ENCODE peak calls at places on chromosome 18, in nine cellular contexts. H is left ventricle myocardium superior, B is activated T-cell treated with anti-CD3 and anti-CD28 coated beads for 1 hour, Y is choroid plexus epithelial cell, P is myocyte, C is naive B cell, A is fibroblast of pulmonary artery, S is GM12891, L is activated gamma-delta T cell treated with Interleukin-2 at 50 U/mL for 16 hours. X is an unnamed sample.
A peak's percentile ranks its signal among the peaks of the same experiment; 100 is the strongest.

GRCh38 chr18:62755454-62755853 is 40.1 kb downstream of the PHLPP1 start:
- DNase-seq in H (no peak), B (no peak), Y (no peak), P (no peak), C (no peak), A (no peak), S (no peak), L (no peak), X (no peak)

GRCh38 chr18:50099725-50100414 is 95.1 kb downstream of the MYO5B start:
- DNase-seq in H (no peak), B (no peak), Y (peak; percentile 25), P (peak; percentile 80), C (no peak), A (no peak), S (no peak), L (no peak), X (no peak)

GRCh38 chr18:6961331-6961730 is 156.3 kb downstream of the LAMA1 start:
- DNase-seq in H (no peak), B (no peak), Y (no peak), P (no peak), C (no peak), A (no peak), S (no peak), L (no peak), X (no peak)

GRCh38 chr18:58396144-58396543 is 232.7 kb downstream of the ALPK2 start:
- DNase-seq in H (no peak), B (no peak), Y (no peak), P (no peak), C (no peak), A (no peak), S (no peak), L (no peak), X (no peak)

GRCh38 chr18:8097942-8098341 is 511.3 kb upstream of the RAB12 start:
- DNase-seq in H (no peak), B (no peak), Y (no peak), P (no peak), C (no peak), A (no peak), S (no peak), L (no peak), X (peak; percentile 12)

GRCh38 chr18:36468161-36468560 is 170.6 kb downstream of the FHOD3 start:
- DNase-seq in H (peak; percentile 78), B (no peak), Y (no peak), P (peak; percentile 86), C (no peak), A (no peak), S (no peak), L (no peak), X (no peak)

GRCh38 chr18:49189772-49190171 is 239.0 kb upstream of the SMAD7 start:
- DNase-seq in H (no peak), B (no peak), Y (peak; percentile 53), P (no peak), C (no peak), A (peak; percentile 58), S (no peak), L (no peak), X (no peak)

GRCh38 chr18:28588884-28589549 is 412.1 kb upstream of the CDH2 start:
- DNase-seq in H (no peak), B (no peak), Y (peak; percentile 63), P (peak; percentile 18), C (no peak), A (peak; percentile 40), S (no peak), L (no peak), X (no peak)

GRCh38 chr18:56615738-56616520 is 22.5 kb downstream of the TXNL1 start:
- DNase-seq in H (no peak), B (no peak), Y (peak; percentile 3), P (no peak), C (no peak), A (no peak), S (no peak), L (no peak), X (no peak)

GRCh38 chr18:2304378-2305175 is 266.7 kb downstream of the METTL4 start:
- DNase-seq in H (no peak), B (no peak), Y (peak; percentile 53), P (peak; percentile 12), C (no peak), A (peak; percentile 72), S (no peak), L (no peak), X (no peak)

GRCh38 chr18:10856146-10856545 is 293.2 kb downstream of the PIEZO2 start:
- DNase-seq in H (no peak), B (no peak), Y (no peak), P (no peak), C (no peak), A (no peak), S (no peak), L (no peak), X (no peak)

GRCh38 chr18:9617006-9617542 is 2.7 kb upstream of the PPP4R1 start:
- DNase-seq in H (no peak), B (no peak), Y (peak; percentile 38), P (no peak), C (no peak), A (peak; percentile 39), S (no peak), L (no peak), X (no peak)

GRCh38 chr18:7290077-7290476 is 59.2 kb downstream of the LRRC30 start:
- DNase-seq in H (no peak), B (no peak), Y (no peak), P (no peak), C (no peak), A (no peak), S (no peak), L (no peak), X (no peak)

GRCh38 chr18:7329036-7329435 is 98.1 kb downstream of the LRRC30 start:
- DNase-seq in H (no peak), B (no peak), Y (peak; percentile 39), P (no peak), C (no peak), A (peak; percentile 52), S (no peak), L (no peak), X (no peak)

GRCh38 chr18:34493566-34494358 is 216.3 kb upstream of the DTNA start:
- DNase-seq in H (peak; percentile 73), B (no peak), Y (peak; percentile 6), P (peak; percentile 7), C (no peak), A (peak; percentile 1), S (peak; percentile 15), L (no peak), X (peak; percentile 76)

GRCh38 chr18:22106536-22107292 is 62.7 kb upstream of the GATA6 start:
- DNase-seq in H (no peak), B (no peak), Y (peak; percentile 5), P (no peak), C (no peak), A (no peak), S (no peak), L (no peak), X (no peak)

GRCh38 chr18:7789853-7790552 is 222.9 kb downstream of the PTPRM start:
- DNase-seq in H (no peak), B (no peak), Y (peak; percentile 78), P (peak; percentile 53), C (no peak), A (peak; percentile 64), S (no peak), L (no peak), X (peak; percentile 20)

GRCh38 chr18:25005602-25006375 is 346.2 kb downstream of the ZNF521 start:
- DNase-seq in H (no peak), B (no peak), Y (peak; percentile 25), P (peak; percentile 45), C (no peak), A (peak; percentile 22), S (no peak), L (no peak), X (no peak)

GRCh38 chr18:59733411-59733810 is 36.2 kb upstream of the CCBE1 start:
- DNase-seq in H (no peak), B (no peak), Y (no peak), P (no peak), C (no peak), A (no peak), S (no peak), L (no peak), X (no peak)

GRCh38 chr18:68219867-68220266 is 495.0 kb downstream of the TMX3 start:
- DNase-seq in H (no peak), B (no peak), Y (no peak), P (no peak), C (no peak), A (peak; percentile 33), S (no peak), L (no peak), X (no peak)

GRCh38 chr18:23134780-23135678 is at the start of gene CABLES1:
- DNase-seq in H (peak; percentile 81), B (no peak), Y (peak; percentile 73), P (peak; percentile 81), C (peak; percentile 33), A (peak; percentile 71), S (peak; percentile 47), L (no peak), X (peak; percentile 27)

GRCh38 chr18:32318581-32318980 is 128.7 kb downstream of the MEP1B start:
- DNase-seq in H (no peak), B (no peak), Y (no peak), P (peak; percentile 50), C (no peak), A (no peak), S (no peak), L (no peak), X (no peak)

GRCh38 chr18:56869189-56869777 is 218.1 kb downstream of the WDR7 start:
- DNase-seq in H (no peak), B (no peak), Y (peak; percentile 86), P (peak; percentile 56), C (peak; percentile 14), A (peak; percentile 80), S (no peak), L (no peak), X (peak; percentile 50)

GRCh38 chr18:48813833-48814489 is 136.8 kb downstream of the SMAD7 start:
- DNase-seq in H (peak; percentile 28), B (no peak), Y (no peak), P (no peak), C (no peak), A (no peak), S (no peak), L (peak; percentile 55), X (no peak)

X was measured in NCI-H510A.